ENCODE peak calls at places on chromosome 5, in six cellular contexts. B, D, J, V, T and G are unnamed samples.

GRCh38 chr5:181170237-181170830 is 22.9 kb downstream of the OR2V2 start:
- DNase-seq in B (no peak), D (no peak), J (no peak), V (peak), T (no peak), G (no peak)

GRCh38 chr5:123617561-123617960 is 105.6 kb downstream of the CSNK1G3 start:
- DNase-seq in B (no peak), D (no peak), J (no peak), V (no peak), T (no peak), G (no peak)

GRCh38 chr5:116370149-116370548 is 204.5 kb downstream of the SEMA6A start:
- DNase-seq in B (no peak), D (no peak), J (no peak), V (no peak), T (no peak), G (no peak)

GRCh38 chr5:16666140-16666860 is 49.5 kb upstream of the RETREG1 start:
- DNase-seq in B (no peak), D (no peak), J (peak), V (no peak), T (no peak), G (no peak)

GRCh38 chr5:158074992-158075769 is 216.2 kb upstream of the CLINT1 start:
- DNase-seq in B (no peak), D (peak), J (peak), V (peak), T (peak), G (peak)

GRCh38 chr5:119338326-119338957 is 17.4 kb upstream of the TNFAIP8 start:
- DNase-seq in B (no peak), D (no peak), J (no peak), V (no peak), T (no peak), G (no peak)

GRCh38 chr5:99795026-99795425 is 740.1 kb upstream of the FAM174A start:
- DNase-seq in B (no peak), D (no peak), J (no peak), V (no peak), T (no peak), G (no peak)

GRCh38 chr5:42995152-42995751 is 44.9 kb downstream of the ANXA2R start:
- DNase-seq in B (no peak), D (no peak), J (no peak), V (no peak), T (no peak), G (no peak)

GRCh38 chr5:66538126-66538525 is 58.1 kb upstream of the MAST4 start:
- DNase-seq in B (no peak), D (no peak), J (no peak), V (no peak), T (no peak), G (no peak)

GRCh38 chr5:150006318-150006717 is 5.8 kb downstream of the HMGXB3 start:
- DNase-seq in B (no peak), D (no peak), J (no peak), V (no peak), T (no peak), G (no peak)

GRCh38 chr5:151150484-151151262 is 6.9 kb downstream of the ANXA6 start:
- DNase-seq in B (no peak), D (peak), J (peak), V (no peak), T (no peak), G (peak)

GRCh38 chr5:43780586-43780985 is 177.6 kb downstream of the NNT start:
- DNase-seq in B (no peak), D (no peak), J (no peak), V (no peak), T (no peak), G (no peak)

GRCh38 chr5:55073211-55073610 is 29.2 kb upstream of the GZMA start:
- DNase-seq in B (no peak), D (no peak), J (no peak), V (no peak), T (no peak), G (no peak)

DNA sequence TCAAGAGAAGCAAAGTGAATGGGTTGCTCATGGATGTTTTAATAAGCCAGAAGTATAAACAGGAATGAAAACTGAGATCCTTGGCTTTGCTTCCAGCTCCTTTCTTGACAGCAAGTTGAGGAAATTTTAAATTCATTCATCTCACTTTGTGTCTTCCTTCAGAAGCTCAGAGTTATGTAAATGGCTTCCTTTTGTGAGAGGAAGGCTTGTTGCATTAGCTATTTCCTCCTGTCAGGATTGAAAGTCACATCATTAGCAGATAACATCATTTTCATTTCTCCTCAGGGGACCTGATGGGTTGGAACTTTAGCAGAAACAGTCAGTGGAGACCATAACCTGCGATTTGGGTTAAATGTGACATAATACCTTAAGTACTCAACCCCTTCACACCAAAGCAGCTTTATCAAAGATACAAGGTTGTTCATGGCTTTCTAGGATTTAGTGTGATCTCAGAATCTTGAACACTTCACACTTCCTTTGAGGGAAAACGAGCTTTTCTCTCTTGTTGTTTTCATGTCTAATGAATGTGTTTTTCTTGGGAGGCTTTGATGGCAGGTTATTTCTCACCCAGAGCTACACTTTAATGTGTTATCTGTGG is 437.2 kb downstream of the TMEM232 start:
- DNase-seq in B (no peak), D (no peak), J (no peak), V (no peak), T (no peak), G (no peak)
- TF ChIP-seq POLR2AphosphoS5 in B (no peak), D (no peak), J (no peak), V (no peak), T (no peak), G (no peak)

GRCh38 chr5:178576591-178577351 is 13.4 kb downstream of the COL23A1 start:
- DNase-seq in B (no peak), D (no peak), J (no peak), V (no peak), T (no peak), G (no peak)
- H3K4me3 ChIP-seq in B (peak), D (peak), J (no peak), V (peak), T (no peak), G (peak)

DNA sequence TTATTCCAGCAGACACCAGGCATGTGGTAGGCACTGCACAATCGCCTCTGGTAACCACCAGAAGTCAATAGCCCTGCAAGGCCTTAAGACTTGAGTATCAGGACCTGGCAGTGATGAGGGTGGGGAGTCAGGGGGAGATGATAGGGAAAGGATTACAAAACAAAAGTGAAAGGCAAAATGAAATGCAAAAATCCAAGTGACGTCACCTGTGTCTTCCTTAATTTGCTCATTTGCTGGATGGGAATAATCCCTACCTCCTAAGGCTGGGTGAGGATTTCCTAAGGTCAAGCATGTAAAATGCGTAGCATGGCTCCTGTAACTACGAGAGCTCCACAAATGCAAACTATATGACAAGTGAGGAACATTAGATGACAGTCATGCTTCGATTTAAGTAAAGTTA is 58.4 kb downstream of the FOXI1 start:
- DNase-seq in B (no peak), D (no peak), J (no peak), V (no peak), T (no peak), G (no peak)
- TF ChIP-seq POLR2AphosphoS5 in B (no peak), D (no peak), J (no peak), V (no peak), T (no peak), G (no peak)

DNA sequence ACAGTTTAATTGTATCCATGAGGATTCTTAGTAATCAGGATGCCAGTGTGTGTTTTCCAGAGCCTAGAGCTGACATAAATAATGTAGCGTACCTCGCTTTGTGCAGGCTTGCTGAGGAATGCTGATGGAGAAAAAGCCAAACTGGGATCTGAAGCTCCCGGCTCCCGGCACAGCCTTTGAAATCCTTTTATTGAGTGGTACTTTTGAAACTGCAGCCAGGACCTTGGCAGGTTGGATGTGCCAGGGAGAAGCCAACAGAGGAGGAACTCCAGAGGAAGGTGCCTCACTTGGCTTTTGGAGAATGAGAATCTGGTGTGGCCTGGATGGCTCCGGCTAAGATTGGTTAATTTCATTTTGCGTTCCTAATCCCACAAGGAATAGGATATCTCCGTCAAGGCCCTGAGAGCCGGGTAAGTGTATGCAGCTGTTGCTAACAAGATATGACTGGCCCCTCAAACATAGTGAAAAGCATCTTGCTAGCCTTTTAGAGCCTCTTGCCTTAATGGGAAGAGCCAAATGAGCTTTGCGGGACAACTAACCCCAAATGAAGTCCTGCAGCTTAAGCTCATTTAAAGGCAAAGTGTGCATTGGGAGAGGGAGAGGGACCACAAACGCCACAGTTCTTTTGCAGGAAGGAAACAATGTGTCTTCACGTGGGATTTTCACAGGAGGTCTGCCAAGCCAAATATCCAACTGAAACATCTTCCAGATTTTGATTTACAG is 471.0 kb upstream of the WWC1 start:
- DNase-seq in B (no peak), D (no peak), J (no peak), V (no peak), T (no peak), G (no peak)
- H3K4me3 ChIP-seq in B (peak), D (no peak), J (no peak), V (peak), T (no peak), G (no peak)

GRCh38 chr5:169148066-169148740 is 152.7 kb downstream of the SLIT3 start:
- DNase-seq in B (no peak), D (no peak), J (no peak), V (no peak), T (no peak), G (no peak)

GRCh38 chr5:169146158-169146557 is 154.8 kb downstream of the SLIT3 start:
- DNase-seq in B (no peak), D (no peak), J (no peak), V (peak), T (no peak), G (no peak)

GRCh38 chr5:169147542-169147941 is 153.4 kb downstream of the SLIT3 start:
- DNase-seq in B (no peak), D (no peak), J (no peak), V (no peak), T (no peak), G (no peak)

GRCh38 chr5:169139381-169140125 is 161.4 kb downstream of the SLIT3 start:
- DNase-seq in B (no peak), D (no peak), J (peak), V (no peak), T (no peak), G (peak)

GRCh38 chr5:169142264-169142970 is 158.5 kb downstream of the SLIT3 start:
- DNase-seq in B (no peak), D (peak), J (peak), V (no peak), T (no peak), G (peak)
- TF ChIP-seq POLR2AphosphoS5 in B (no peak), D (peak), J (peak), V (no peak), T (no peak), G (peak)

GRCh38 chr5:107937710-107938355 is 267.1 kb upstream of the EFNA5 start:
- DNase-seq in B (no peak), D (no peak), J (no peak), V (no peak), T (no peak), G (no peak)

GRCh38 chr5:107935641-107936040 is 264.9 kb upstream of the EFNA5 start:
- DNase-seq in B (no peak), D (no peak), J (no peak), V (no peak), T (no peak), G (no peak)

GRCh38 chr5:107941036-107941435 is 270.3 kb upstream of the EFNA5 start:
- DNase-seq in B (no peak), D (no peak), J (no peak), V (no peak), T (no peak), G (no peak)

GRCh38 chr5:107936532-107936931 is 265.8 kb upstream of the EFNA5 start:
- DNase-seq in B (no peak), D (no peak), J (no peak), V (no peak), T (no peak), G (no peak)

GRCh38 chr5:107937198-107937597 is 266.5 kb upstream of the EFNA5 start:
- DNase-seq in B (no peak), D (no peak), J (no peak), V (no peak), T (no peak), G (no peak)
- H3K4me3 ChIP-seq in B (no peak), D (no peak), J (no peak), V (no peak), T (no peak), G (no peak)